ENCODE peak calls at places on chromosome 6, in six cellular contexts. E, H, V, Z, O and W are unnamed samples.

GRCh38 chr6:79928478-79928998 is 18.8 kb downstream of the ELOVL4 start:
- DNase-seq in E (no peak), H (no peak), V (no peak), Z (no peak), O (no peak), W (no peak)

GRCh38 chr6:91681341-91681740 is 1094.5 kb upstream of the MAP3K7 start:
- DNase-seq in E (no peak), H (no peak), V (no peak), Z (no peak), O (no peak), W (no peak)

GRCh38 chr6:441126-441920 is 49.8 kb downstream of the IRF4 start:
- DNase-seq in E (no peak), H (no peak), V (peak; percentile 56), Z (no peak), O (no peak), W (no peak)

GRCh38 chr6:56838965-56839364 is 115.9 kb upstream of the BEND6 start:
- DNase-seq in E (no peak), H (no peak), V (no peak), Z (no peak), O (no peak), W (no peak)

GRCh38 chr6:158772172-158772571 is 47.0 kb downstream of the EZR start:
- DNase-seq in E (no peak), H (no peak), V (no peak), Z (no peak), O (no peak), W (no peak)

GRCh38 chr6:6834356-6835342 is 246.1 kb downstream of the LY86 start:
- DNase-seq in E (no peak), H (no peak), V (no peak), Z (no peak), O (peak; percentile 81), W (no peak)

GRCh38 chr6:129502261-129502660 is 207.7 kb downstream of the ARHGAP18 start:
- DNase-seq in E (no peak), H (no peak), V (no peak), Z (no peak), O (peak; percentile 54), W (no peak)

GRCh38 chr6:73180718-73181619 is 44.3 kb downstream of the KHDC1L start:
- DNase-seq in E (peak; percentile 43), H (no peak), V (no peak), Z (peak; percentile 53), O (peak; percentile 76), W (no peak)

GRCh38 chr6:166950443-166950821 is 5.9 kb downstream of the RNASET2 start:
- DNase-seq in E (no peak), H (peak; percentile 26), V (no peak), Z (no peak), O (no peak), W (no peak)

GRCh38 chr6:150100745-150101144 is 31.8 kb upstream of the ULBP3 start:
- DNase-seq in E (no peak), H (no peak), V (peak; percentile 68), Z (no peak), O (no peak), W (no peak)

GRCh38 chr6:49713346-49713745 is at the start of gene CRISP2:
- DNase-seq in E (no peak), H (no peak), V (no peak), Z (no peak), O (no peak), W (no peak)

GRCh38 chr6:87066449-87067288 is 28.2 kb downstream of the CGA start:
- DNase-seq in E (peak; percentile 48), H (no peak), V (no peak), Z (peak; percentile 51), O (peak; percentile 64), W (no peak)

GRCh38 chr6:107565165-107565723 is 75.3 kb downstream of the SOBP start:
- DNase-seq in E (no peak), H (no peak), V (no peak), Z (no peak), O (peak; percentile 3), W (no peak)

GRCh38 chr6:166462461-166463135 is 79.9 kb upstream of the MPC1 start:
- DNase-seq in E (no peak), H (no peak), V (no peak), Z (no peak), O (no peak), W (no peak)

GRCh38 chr6:55040102-55040848 is 134.0 kb upstream of the HCRTR2 start:
- DNase-seq in E (no peak), H (no peak), V (no peak), Z (peak; percentile 90), O (peak; percentile 37), W (no peak)